ENCODE peak calls at places on chromosome 1, in eight cellular contexts. B, H, G, Q, S, T, J and K are unnamed samples.

GRCh38 chr1:238772321-238772720 is 614.0 kb upstream of the CHRM3 start:
- DNase-seq in H (peak; percentile 53), B (no peak), G (no peak), Q (no peak), S (no peak), T (no peak), J (no peak), K (no peak)

GRCh38 chr1:92425617-92426016 is 61.1 kb downstream of the GFI1 start:
- DNase-seq in B (no peak), S (no peak), H (no peak), J (no peak), G (no peak), T (no peak), Q (no peak), K (no peak)

GRCh38 chr1:93172778-93173177 is 7.4 kb downstream of the TMED5 start:
- DNase-seq in G (no peak), H (peak; percentile 2), S (no peak), J (no peak), Q (no peak), T (no peak), B (no peak), K (no peak)

GRCh38 chr1:176033474-176033873 is 173.6 kb downstream of the COP1 start:
- DNase-seq in B (no peak), J (no peak), T (no peak), Q (no peak), G (no peak), H (peak; percentile 44), S (no peak), K (no peak)

GRCh38 chr1:153617677-153618076 is 1.6 kb upstream of the S100A14 start:
- DNase-seq in G (peak; percentile 87), S (peak; percentile 73), B (no peak), T (peak; percentile 71), Q (peak; percentile 97), H (no peak), J (no peak), K (peak; percentile 94)

GRCh38 chr1:244952940-244953339 is 88.6 kb upstream of the HNRNPU start:
- DNase-seq in H (no peak), Q (no peak), B (no peak), J (peak; percentile 88), T (no peak), S (no peak), G (peak; percentile 70), K (peak; percentile 73)

GRCh38 chr1:44985747-44986359 is 542 bp downstream of the EIF2B3 start:
- DNase-seq in J (no peak), B (no peak), T (no peak), Q (no peak), G (no peak), S (peak; percentile 57), H (peak; percentile 8), K (no peak)

GRCh38 chr1:202656951-202657646 is 53.2 kb downstream of the SYT2 start:
- DNase-seq in H (peak; percentile 46), S (peak; percentile 58), B (no peak), Q (no peak), T (no peak), G (no peak), J (peak; percentile 43), K (no peak)

GRCh38 chr1:1777510-1777909 is 760 bp downstream of the NADK start:
- DNase-seq in Q (peak; percentile 87), B (peak; percentile 57), G (peak; percentile 58), S (peak; percentile 67), H (no peak), T (peak; percentile 67), J (no peak), K (no peak)

GRCh38 chr1:1779691-1780597 is 1.7 kb upstream of the NADK start:
- DNase-seq in J (no peak), Q (no peak), S (peak; percentile 77), G (peak; percentile 54), B (peak; percentile 76), H (peak; percentile 34), T (no peak), K (peak; percentile 83)

GRCh38 chr1:1778827-1779675 is 781 bp upstream of the NADK start:
- DNase-seq in H (no peak), J (no peak), Q (peak; percentile 95), G (peak; percentile 82), B (peak; percentile 56), T (no peak), S (peak; percentile 90), K (peak; percentile 95)

GRCh38 chr1:1776672-1777393 is 1.4 kb downstream of the NADK start:
- DNase-seq in G (no peak), Q (no peak), S (peak; percentile 32), T (no peak), B (no peak), H (no peak), J (no peak), K (no peak)

DNA sequence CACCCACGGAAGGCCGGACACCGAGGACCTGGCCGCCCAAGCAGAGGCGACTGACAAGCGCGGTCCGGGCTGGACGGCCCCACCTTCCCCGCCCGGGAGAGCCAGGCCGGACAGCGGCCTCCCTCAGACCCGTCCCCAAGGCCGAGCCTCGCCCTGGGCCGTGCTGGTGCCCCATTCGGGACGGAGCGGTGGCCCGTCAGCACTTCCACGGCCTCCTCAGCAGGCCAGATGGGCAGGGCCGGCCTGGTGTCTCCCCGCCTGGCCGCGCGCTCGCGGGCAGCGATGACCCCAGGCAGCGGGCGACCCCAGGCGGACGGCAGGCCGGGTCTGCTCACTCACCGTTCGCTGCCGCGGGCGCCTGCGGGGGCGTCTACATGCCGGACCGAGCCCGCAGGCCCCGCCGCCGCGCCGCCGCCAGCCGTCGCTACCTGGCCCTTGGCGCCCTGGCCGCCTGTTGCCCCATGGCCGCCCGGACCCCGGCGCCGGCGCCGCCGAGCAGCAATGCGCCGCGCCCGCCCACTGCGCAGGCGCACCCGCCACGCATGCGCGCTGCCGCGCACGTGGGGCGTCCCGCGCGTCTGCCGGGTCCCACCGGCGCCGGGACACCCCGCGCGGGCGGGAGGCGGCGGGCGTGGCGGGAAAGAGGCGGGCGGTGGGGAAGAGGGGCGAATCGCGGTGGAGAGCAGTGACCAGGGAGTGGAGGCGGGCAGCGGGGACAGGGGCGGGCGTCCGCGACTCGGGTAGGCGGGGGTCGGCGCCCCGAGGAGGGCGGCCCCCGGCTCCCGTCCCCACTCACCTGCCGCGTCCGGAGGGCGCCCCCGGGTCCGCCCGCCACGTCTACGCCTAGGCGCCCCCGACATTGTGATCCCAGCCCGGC is at the start of gene NADK:
- DNase-seq in T (no peak), J (peak; percentile 45), G (peak; percentile 68), Q (peak; percentile 90), B (no peak), H (peak; percentile 35), S (peak; percentile 87), K (peak; percentile 70)
- TF ChIP-seq POLR2A in T (peak; percentile 67), J (peak; percentile 68), G (no peak), Q (no peak), B (peak; percentile 72), H (no peak), S (no peak), K (no peak)

GRCh38 chr1:17877316-17877715 is 122.2 kb downstream of the ACTL8 start:
- DNase-seq in T (no peak), J (no peak), B (no peak), G (no peak), H (no peak), Q (peak; percentile 43), S (no peak), K (no peak)
- H3K4me3 ChIP-seq in T (no peak overlapping the region), J (no peak overlapping the region), B (no peak overlapping the region), G (no peak overlapping the region), H (no peak overlapping the region), Q (no peak overlapping the region), S (no peak overlapping the region), K (no peak overlapping the region)

DNA sequence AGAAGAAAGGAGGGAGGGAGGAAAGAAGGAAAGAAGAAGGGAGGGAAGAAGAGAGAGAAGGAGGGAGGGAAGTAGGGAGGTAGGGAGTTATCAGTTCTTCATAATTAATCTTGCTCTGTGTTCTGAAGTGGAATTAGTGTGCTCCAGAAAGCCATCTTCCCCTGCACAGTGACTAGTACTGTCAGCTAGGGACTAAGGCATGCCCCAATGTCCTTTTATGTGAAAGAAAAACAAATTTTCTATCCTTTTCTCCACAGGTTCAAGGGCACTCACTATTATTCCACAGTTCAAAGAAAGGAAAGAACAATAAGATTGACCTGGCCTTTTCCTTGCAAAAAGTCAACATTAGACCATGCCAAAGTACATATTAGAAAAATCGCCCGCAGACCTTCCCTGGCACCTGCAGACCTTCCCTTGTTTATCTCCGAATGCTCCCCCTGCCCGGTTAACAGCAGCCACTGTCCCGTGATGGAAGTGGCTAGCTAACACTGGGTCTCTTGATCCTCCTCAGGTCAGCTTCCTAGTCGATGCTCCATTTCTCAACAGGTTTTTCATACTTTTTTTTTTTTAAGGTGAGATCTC is 107.2 kb upstream of the EDEM3 start:
- DNase-seq in S (no peak), G (peak; percentile 81), Q (no peak), T (no peak), B (no peak), H (no peak), J (no peak), K (no peak)
- TF ChIP-seq POLR2A in S (no peak), G (no peak), Q (no peak), T (no peak), B (no peak), H (no peak), J (no peak), K (no peak)

DNA sequence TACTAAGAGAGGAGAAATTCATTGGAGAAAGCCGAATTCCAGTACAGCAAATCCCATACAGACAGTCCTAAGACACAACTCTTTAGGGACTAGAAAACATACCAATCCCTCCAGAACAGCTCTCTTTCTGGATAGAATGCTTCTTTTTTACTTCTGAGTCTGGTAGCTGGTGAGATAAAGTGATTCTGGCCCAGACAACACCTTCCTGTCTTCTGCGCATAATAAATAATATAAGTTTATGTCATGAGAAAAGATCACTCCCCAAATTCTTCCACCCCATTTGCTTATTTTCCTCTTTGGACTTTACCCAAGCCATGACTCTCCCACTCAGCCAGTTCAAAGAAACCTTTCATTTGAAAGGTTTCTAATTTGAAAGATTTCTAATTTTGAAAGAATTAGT is 98.4 kb downstream of the EDEM3 start:
- DNase-seq in H (no peak), J (no peak), B (no peak), G (no peak), T (no peak), S (no peak), Q (no peak), K (no peak)
- H3K4me3 ChIP-seq in H (no peak overlapping the region), J (no peak overlapping the region), B (no peak overlapping the region), G (no peak overlapping the region), T (no peak overlapping the region), S (no peak overlapping the region), Q (no peak overlapping the region), K (no peak overlapping the region)

GRCh38 chr1:159924025-159924790 is 1.1 kb downstream of the TAGLN2 start:
- DNase-seq in B (peak; percentile 86), H (peak; percentile 89), T (peak; percentile 93), Q (peak; percentile 98), S (peak; percentile 93), J (peak; percentile 92), G (peak; percentile 96), K (peak; percentile 90)
- TF ChIP-seq POLR2A in B (peak; percentile 79), H (peak; percentile 5), T (peak; percentile 60), Q (no peak), S (peak; percentile 41), J (no peak), G (peak; percentile 71), K (no peak)